ENCODE peak calls at places on chromosomes 6 and 20, in six cellular contexts. One of them, this sample, is unnamed.

GRCh38 chr6:148888853-148889252 is 142.0 kb downstream of the UST start:
- DNase-seq in GM10248: no peak
- DNase-seq in AG04449: peak
- DNase-seq in psoas muscle: no peak
- DNase-seq in cardiac muscle cell: no peak
- DNase-seq in suprapubic skin: no peak
- DNase-seq in this sample: no peak

GRCh38 chr6:127992144-127992543 is 91.3 kb upstream of the THEMIS start:
- DNase-seq in cardiac muscle cell: no peak
- DNase-seq in GM10248: no peak
- DNase-seq in suprapubic skin: no peak
- DNase-seq in psoas muscle: no peak
- DNase-seq in AG04449: no peak
- DNase-seq in this sample: no peak

GRCh38 chr6:158663465-158664167 is 13.8 kb downstream of the SYTL3 start:
- DNase-seq in cardiac muscle cell: no peak
- DNase-seq in suprapubic skin: no peak
- DNase-seq in psoas muscle: no peak
- DNase-seq in AG04449: no peak
- DNase-seq in GM10248: no peak
- DNase-seq in this sample: no peak

GRCh38 chr6:7106215-7106751 is 1.5 kb upstream of the RREB1 start:
- DNase-seq in AG04449: no peak
- DNase-seq in cardiac muscle cell: peak
- DNase-seq in psoas muscle: no peak
- DNase-seq in GM10248: no peak
- DNase-seq in suprapubic skin: no peak
- DNase-seq in this sample: no peak

GRCh38 chr20:57619053-57619831 is 984 bp downstream of the ZBP1 start:
- DNase-seq in suprapubic skin: peak
- DNase-seq in GM10248: peak
- DNase-seq in AG04449: no peak
- DNase-seq in psoas muscle: peak
- DNase-seq in cardiac muscle cell: no peak
- DNase-seq in this sample: no peak

GRCh38 chr6:168225471-168225901 is 94.1 kb downstream of the DACT2 start:
- DNase-seq in suprapubic skin: no peak
- DNase-seq in psoas muscle: no peak
- DNase-seq in GM10248: no peak
- DNase-seq in cardiac muscle cell: no peak
- DNase-seq in AG04449: no peak
- DNase-seq in this sample: no peak

GRCh38 chr6:37239950-37240713 is 17.4 kb upstream of the TBC1D22B start:
- DNase-seq in AG04449: peak
- DNase-seq in cardiac muscle cell: peak
- DNase-seq in suprapubic skin: peak
- DNase-seq in psoas muscle: peak
- DNase-seq in GM10248: peak
- DNase-seq in this sample: no peak

GRCh38 chr6:62229231-62229630 is 56.8 kb downstream of the KHDRBS2 start:
- DNase-seq in cardiac muscle cell: no peak
- DNase-seq in suprapubic skin: no peak
- DNase-seq in psoas muscle: peak
- DNase-seq in GM10248: no peak
- DNase-seq in AG04449: no peak
- DNase-seq in this sample: peak

GRCh38 chr20:2838170-2838797 is 2.2 kb downstream of the PCED1A start:
- DNase-seq in GM10248: peak
- DNase-seq in suprapubic skin: peak
- DNase-seq in AG04449: no peak
- DNase-seq in psoas muscle: no peak
- DNase-seq in cardiac muscle cell: no peak
- DNase-seq in this sample: no peak

GRCh38 chr6:71967436-71967835 is 81.1 kb downstream of the RIMS1 start:
- DNase-seq in AG04449: peak
- DNase-seq in suprapubic skin: no peak
- DNase-seq in psoas muscle: no peak
- DNase-seq in cardiac muscle cell: no peak
- DNase-seq in GM10248: no peak
- DNase-seq in this sample: no peak

GRCh38 chr6:156776470-156776840 is 723 bp upstream of the ARID1B start:
- DNase-seq in AG04449: no peak
- DNase-seq in psoas muscle: no peak
- DNase-seq in suprapubic skin: no peak
- DNase-seq in cardiac muscle cell: no peak
- DNase-seq in GM10248: no peak
- DNase-seq in this sample: no peak

GRCh38 chr6:83429857-83430605 is 820 bp downstream of the ME1 start:
- DNase-seq in GM10248: peak
- DNase-seq in AG04449: no peak
- DNase-seq in suprapubic skin: no peak
- DNase-seq in psoas muscle: no peak
- DNase-seq in cardiac muscle cell: peak
- DNase-seq in this sample: no peak

GRCh38 chr20:44084439-44084838 is 102.5 kb downstream of the JPH2 start:
- DNase-seq in psoas muscle: no peak
- DNase-seq in suprapubic skin: no peak
- DNase-seq in cardiac muscle cell: no peak
- DNase-seq in GM10248: no peak
- DNase-seq in AG04449: no peak
- DNase-seq in this sample: no peak

GRCh38 chr20:18288748-18289705 is 700 bp downstream of the ZNF133 start:
- DNase-seq in AG04449: no peak
- DNase-seq in suprapubic skin: no peak
- DNase-seq in cardiac muscle cell: no peak
- DNase-seq in GM10248: no peak
- DNase-seq in psoas muscle: peak
- DNase-seq in this sample: no peak

GRCh38 chr6:87914637-87915395 is 132.8 kb upstream of the SPACA1 start:
- DNase-seq in AG04449: no peak
- DNase-seq in cardiac muscle cell: no peak
- DNase-seq in psoas muscle: no peak
- DNase-seq in GM10248: no peak
- DNase-seq in suprapubic skin: no peak
- DNase-seq in this sample: no peak

GRCh38 chr6:37029249-37029959 is 23.9 kb downstream of the FGD2 start:
- DNase-seq in AG04449: no peak
- DNase-seq in GM10248: peak
- DNase-seq in psoas muscle: peak
- DNase-seq in cardiac muscle cell: peak
- DNase-seq in suprapubic skin: no peak
- DNase-seq in this sample: no peak

GRCh38 chr6:5036309-5036708 is 32.5 kb upstream of the RPP40 start:
- DNase-seq in suprapubic skin: no peak
- DNase-seq in psoas muscle: no peak
- DNase-seq in cardiac muscle cell: peak
- DNase-seq in AG04449: no peak
- DNase-seq in GM10248: no peak
- DNase-seq in this sample: no peak

GRCh38 chr20:24604966-24605365 is 135.5 kb downstream of the SYNDIG1 start:
- DNase-seq in AG04449: no peak
- DNase-seq in GM10248: no peak
- DNase-seq in cardiac muscle cell: no peak
- DNase-seq in psoas muscle: no peak
- DNase-seq in suprapubic skin: no peak
- DNase-seq in this sample: no peak
- TF ChIP-seq CTCF in AG04449: no peak
- TF ChIP-seq CTCF in GM10248: no peak
- TF ChIP-seq CTCF in cardiac muscle cell: no peak
- TF ChIP-seq CTCF in psoas muscle: no peak
- TF ChIP-seq CTCF in suprapubic skin: no peak
- TF ChIP-seq CTCF in this sample: no peak

DNA sequence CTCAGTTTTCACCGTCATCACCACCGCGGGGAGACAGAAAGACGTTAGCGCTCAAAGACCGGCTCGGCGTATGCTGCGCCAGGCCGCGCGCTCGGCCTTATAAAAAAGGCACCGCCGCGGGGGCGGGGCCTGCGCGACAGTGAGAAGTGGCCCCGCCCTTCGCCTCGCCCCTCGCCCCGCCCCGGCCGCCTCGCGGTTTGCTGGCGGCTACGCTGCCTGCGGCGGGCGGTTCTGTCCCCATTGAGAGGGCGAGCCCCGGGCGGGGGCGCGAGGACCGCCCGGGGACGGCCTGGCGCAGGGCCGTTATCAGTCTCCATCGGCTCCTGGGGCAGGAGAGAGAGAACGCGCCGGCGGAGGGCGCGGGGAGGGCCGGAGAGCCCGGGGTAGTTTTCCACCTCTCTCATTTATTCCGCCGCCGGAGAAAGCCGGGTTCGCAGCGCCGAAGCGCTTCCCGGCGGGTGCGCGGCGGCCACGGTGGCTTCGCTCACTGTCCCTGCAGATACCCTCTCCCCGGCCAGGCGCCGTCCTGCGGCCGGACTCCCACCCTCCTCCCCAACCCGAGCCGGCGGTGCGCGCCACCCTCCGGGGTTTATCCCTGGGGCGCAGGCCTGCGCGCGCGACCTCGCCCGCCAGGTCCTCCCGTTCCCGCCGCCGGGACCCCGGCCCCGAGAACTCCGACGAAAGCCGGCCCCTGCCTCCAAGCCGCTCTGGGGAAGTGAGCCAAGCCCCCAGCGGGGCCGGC is 122.5 kb upstream of the SLC2A12 start:
- DNase-seq in GM10248: peak
- DNase-seq in AG04449: no peak
- DNase-seq in cardiac muscle cell: peak
- DNase-seq in psoas muscle: peak
- DNase-seq in suprapubic skin: peak
- DNase-seq in this sample: peak
- TF ChIP-seq CTCF in GM10248: no peak
- TF ChIP-seq CTCF in AG04449: no peak
- TF ChIP-seq CTCF in cardiac muscle cell: no peak
- TF ChIP-seq CTCF in psoas muscle: peak
- TF ChIP-seq CTCF in suprapubic skin: no peak
- TF ChIP-seq CTCF in this sample: peak

GRCh38 chr6:131169613-131170012 is 34.3 kb downstream of the AKAP7 start:
- DNase-seq in cardiac muscle cell: no peak
- DNase-seq in psoas muscle: no peak
- DNase-seq in GM10248: no peak
- DNase-seq in suprapubic skin: no peak
- DNase-seq in AG04449: no peak
- DNase-seq in this sample: no peak

GRCh38 chr6:131164506-131164905 is 29.2 kb downstream of the AKAP7 start:
- DNase-seq in AG04449: no peak
- DNase-seq in cardiac muscle cell: no peak
- DNase-seq in psoas muscle: no peak
- DNase-seq in GM10248: no peak
- DNase-seq in suprapubic skin: no peak
- DNase-seq in this sample: no peak

GRCh38 chr6:131172237-131172636 is 37.0 kb downstream of the AKAP7 start:
- DNase-seq in GM10248: no peak
- DNase-seq in suprapubic skin: no peak
- DNase-seq in cardiac muscle cell: no peak
- DNase-seq in psoas muscle: no peak
- DNase-seq in AG04449: no peak
- DNase-seq in this sample: no peak

GRCh38 chr6:131163886-131164285 is 28.6 kb downstream of the AKAP7 start:
- DNase-seq in cardiac muscle cell: no peak
- DNase-seq in GM10248: no peak
- DNase-seq in psoas muscle: no peak
- DNase-seq in suprapubic skin: no peak
- DNase-seq in AG04449: no peak
- DNase-seq in this sample: no peak

DNA sequence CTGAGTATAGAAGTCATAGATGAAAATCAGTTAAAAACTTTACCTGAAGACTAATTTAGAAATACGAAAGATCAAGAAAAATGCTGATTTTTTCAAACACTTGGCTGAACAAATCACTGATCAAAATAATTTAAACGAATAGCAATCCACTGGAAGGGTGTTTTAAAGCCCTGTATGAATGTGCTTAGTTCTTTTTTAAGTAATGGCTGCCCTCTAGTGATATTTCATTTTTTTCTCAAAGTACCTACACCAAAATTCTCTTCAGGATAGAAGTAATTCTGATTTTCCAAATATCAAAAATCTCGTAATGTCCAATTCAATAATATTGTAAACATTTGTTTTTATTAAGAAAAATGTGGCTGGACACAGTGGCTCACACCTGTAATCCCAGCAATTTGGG is 32.5 kb downstream of the AKAP7 start:
- DNase-seq in cardiac muscle cell: no peak
- DNase-seq in psoas muscle: no peak
- DNase-seq in GM10248: no peak
- DNase-seq in AG04449: no peak
- DNase-seq in suprapubic skin: no peak
- DNase-seq in this sample: no peak
- TF ChIP-seq CTCF in cardiac muscle cell: no peak
- TF ChIP-seq CTCF in psoas muscle: no peak
- TF ChIP-seq CTCF in GM10248: peak
- TF ChIP-seq CTCF in AG04449: no peak
- TF ChIP-seq CTCF in suprapubic skin: no peak
- TF ChIP-seq CTCF in this sample: peak

GRCh38 chr6:70375166-70375565 is 38.1 kb upstream of the FAM135A start:
- DNase-seq in GM10248: no peak
- DNase-seq in cardiac muscle cell: no peak
- DNase-seq in psoas muscle: no peak
- DNase-seq in suprapubic skin: no peak
- DNase-seq in AG04449: no peak
- DNase-seq in this sample: no peak

GRCh38 chr6:70369332-70369950 is 43.9 kb upstream of the FAM135A start:
- DNase-seq in psoas muscle: peak
- DNase-seq in GM10248: peak
- DNase-seq in suprapubic skin: no peak
- DNase-seq in cardiac muscle cell: peak
- DNase-seq in AG04449: no peak
- DNase-seq in this sample: no peak

GRCh38 chr6:70375882-70376281 is 37.4 kb upstream of the FAM135A start:
- DNase-seq in cardiac muscle cell: no peak
- DNase-seq in AG04449: no peak
- DNase-seq in psoas muscle: no peak
- DNase-seq in GM10248: no peak
- DNase-seq in suprapubic skin: no peak
- DNase-seq in this sample: no peak

GRCh38 chr6:70370496-70370895 is 42.8 kb upstream of the FAM135A start:
- DNase-seq in cardiac muscle cell: no peak
- DNase-seq in AG04449: no peak
- DNase-seq in suprapubic skin: no peak
- DNase-seq in GM10248: no peak
- DNase-seq in psoas muscle: no peak
- DNase-seq in this sample: no peak

DNA sequence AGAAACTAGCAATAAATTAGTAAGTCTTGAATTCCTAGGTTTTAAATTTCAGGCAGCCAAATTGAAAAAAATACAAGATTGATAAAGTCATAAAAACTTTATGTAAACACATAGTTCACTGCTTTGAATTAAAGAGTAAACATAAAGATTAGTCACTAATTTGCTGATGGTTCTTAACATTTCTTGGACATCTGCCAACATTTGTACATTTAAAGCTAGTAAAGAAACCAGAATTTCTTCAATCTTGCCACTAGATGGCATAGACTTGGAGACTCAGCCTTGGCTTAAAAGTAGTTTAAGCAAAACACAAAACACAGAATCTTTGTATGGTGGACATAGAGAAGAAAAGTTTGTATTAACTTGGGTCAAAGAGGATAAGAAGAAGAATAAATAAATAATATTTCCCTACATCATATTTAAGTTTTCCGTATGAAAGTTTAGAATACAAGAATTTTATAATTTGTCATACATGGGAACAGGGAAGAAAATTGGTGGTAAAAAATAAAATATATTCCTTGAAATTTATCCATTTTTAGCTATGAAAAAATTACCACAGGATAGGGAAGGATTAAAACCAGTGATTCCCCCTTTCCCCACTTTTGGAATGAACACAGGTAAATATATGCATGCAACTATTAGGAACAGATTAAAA is 41.7 kb upstream of the FAM135A start:
- DNase-seq in psoas muscle: no peak
- DNase-seq in suprapubic skin: no peak
- DNase-seq in AG04449: peak
- DNase-seq in cardiac muscle cell: peak
- DNase-seq in GM10248: peak
- DNase-seq in this sample: no peak
- TF ChIP-seq CTCF in psoas muscle: peak
- TF ChIP-seq CTCF in suprapubic skin: peak
- TF ChIP-seq CTCF in AG04449: peak
- TF ChIP-seq CTCF in cardiac muscle cell: peak
- TF ChIP-seq CTCF in GM10248: peak
- TF ChIP-seq CTCF in this sample: peak

This sample was measured in chondrocyte.